ENCODE peak calls at places on chromosomes 1 and 21, in seven cellular contexts. I is effector memory CD8-positive, alpha-beta T cell; B is activated CD8-positive, alpha-beta memory T cell treated with anti-CD3 and anti-CD28 coated beads for 4 hours; U is foreskin melanocyte; R is H54; T is T follicular helper cell; L is mammary epithelial cell. H is an unnamed sample.

GRCh38 chr1:181324797-181325616 is 158.3 kb upstream of the CACNA1E start:
- DNase-seq in B (peak; percentile 41), T (no peak), R (no peak), U (no peak), L (peak; percentile 69), I (no peak), H (no peak)

GRCh38 chr21:17463441-17463840 is 49.4 kb upstream of the CXADR start:
- DNase-seq in B (no peak), T (no peak), U (peak; percentile 84), R (no peak), L (peak; percentile 71), I (no peak), H (peak; percentile 86)

GRCh38 chr1:26922901-26923300 is 1.4 kb downstream of the NUDC start:
- DNase-seq in R (no peak), B (no peak), I (no peak), L (no peak), T (no peak), U (no peak), H (no peak)

GRCh38 chr1:173477286-173478098 is at the start of gene PRDX6:
- DNase-seq in U (peak; percentile 64), T (peak; percentile 80), I (peak; percentile 75), R (peak; percentile 68), L (no peak), B (peak; percentile 73), H (peak; percentile 77)

GRCh38 chr1:5312299-5312686 is 657.9 kb downstream of the AJAP1 start:
- DNase-seq in L (no peak), R (no peak), T (no peak), U (no peak), I (no peak), B (no peak), H (no peak)

GRCh38 chr1:44723496-44724407 is 7.2 kb downstream of the RNU5D-1 start:
- DNase-seq in T (no peak), I (no peak), B (no peak), R (no peak), U (no peak), L (no peak), H (no peak)

GRCh38 chr1:27993241-27993640 is 33.5 kb downstream of the XKR8 start:
- DNase-seq in R (no peak), B (no peak), I (no peak), T (no peak), L (no peak), U (no peak), H (no peak)

GRCh38 chr21:36792505-36792967 is 93.6 kb downstream of the SIM2 start:
- DNase-seq in U (no peak), T (no peak), R (peak; percentile 65), L (peak; percentile 92), B (no peak), I (no peak), H (no peak)

GRCh38 chr21:15007716-15008296 is 57.0 kb downstream of the NRIP1 start:
- DNase-seq in B (no peak), R (no peak), L (no peak), T (no peak), U (no peak), I (no peak), H (no peak)

GRCh38 chr1:58401991-58402390 is 144.5 kb downstream of the OMA1 start:
- DNase-seq in B (no peak), L (no peak), U (no peak), I (no peak), T (no peak), R (no peak), H (no peak)

GRCh38 chr1:40872266-40872665 is 10.1 kb upstream of the CITED4 start:
- DNase-seq in I (no peak), L (no peak), T (no peak), B (no peak), R (no peak), U (no peak), H (no peak)

GRCh38 chr1:26998319-26999300 is 5.1 kb downstream of the TRNP1 start:
- DNase-seq in I (no peak), T (no peak), R (no peak), B (no peak), L (peak; percentile 90), U (no peak), H (no peak)

GRCh38 chr1:77039739-77040138 is 172.5 kb downstream of the ST6GALNAC5 start:
- DNase-seq in I (no peak), B (no peak), L (peak; percentile 95), R (peak; percentile 74), T (no peak), U (no peak), H (no peak)

GRCh38 chr1:211813590-211813989 is 17.0 kb downstream of the LPGAT1 start:
- DNase-seq in U (no peak), L (peak; percentile 58), B (no peak), I (no peak), R (no peak), T (no peak), H (no peak)

GRCh38 chr1:37498872-37499617 is 15.5 kb downstream of the MEAF6 start:
- DNase-seq in U (peak; percentile 57), T (no peak), B (no peak), L (peak; percentile 27), R (no peak), I (no peak), H (no peak)

GRCh38 chr1:19811206-19811851 is 3.8 kb downstream of the RNF186 start:
- DNase-seq in B (no peak), R (peak; percentile 34), I (peak; percentile 13), T (peak; percentile 17), L (no peak), U (no peak), H (peak; percentile 78)

GRCh38 chr1:236002025-236002390 is 62.9 kb downstream of the NID1 start:
- DNase-seq in T (no peak), B (no peak), U (no peak), I (no peak), R (no peak), L (no peak), H (no peak)

GRCh38 chr1:153262462-153263157 is 3.1 kb downstream of the LORICRIN start:
- DNase-seq in T (no peak), B (no peak), U (no peak), R (no peak), L (no peak), I (no peak), H (no peak)

GRCh38 chr1:111895456-111895855 is 94.0 kb downstream of the KCND3 start:
- DNase-seq in T (no peak), L (no peak), I (no peak), R (no peak), B (no peak), U (no peak), H (no peak)

GRCh38 chr1:206725053-206725963 is 40.6 kb downstream of the MAPKAPK2 start:
- DNase-seq in I (peak; percentile 63), L (no peak), B (no peak), U (peak; percentile 38), T (peak; percentile 52), R (peak; percentile 47), H (peak; percentile 72)

GRCh38 chr1:19735419-19736127 is 64.1 kb downstream of the TMCO4 start:
- DNase-seq in T (no peak), U (no peak), R (peak; percentile 80), L (peak; percentile 54), B (no peak), I (no peak), H (no peak)

GRCh38 chr21:42513151-42513984 is at the start of gene SLC37A1:
- DNase-seq in R (no peak), B (no peak), T (no peak), U (no peak), I (no peak), L (no peak), H (no peak)

GRCh38 chr1:14997646-14998276 is 155.8 kb upstream of the TMEM51 start:
- DNase-seq in L (no peak), R (no peak), B (no peak), T (no peak), U (no peak), I (no peak), H (no peak)

GRCh38 chr1:204780682-204781081 is 90.0 kb upstream of the NFASC start:
- DNase-seq in I (no peak), B (no peak), T (no peak), R (no peak), U (no peak), L (no peak), H (no peak)

GRCh38 chr1:32992489-32993214 is 28.0 kb upstream of the RNF19B start:
- DNase-seq in U (peak; percentile 56), T (no peak), R (peak; percentile 84), B (no peak), L (peak; percentile 100), I (peak; percentile 48), H (peak; percentile 63)

GRCh38 chr1:217847643-217848042 is 216.5 kb downstream of the SPATA17 start:
- DNase-seq in U (no peak), L (no peak), R (no peak), B (no peak), I (no peak), T (no peak), H (no peak)

GRCh38 chr1:60895167-60896124 is 186.9 kb upstream of the NFIA start:
- DNase-seq in R (no peak), U (no peak), I (no peak), T (no peak), B (no peak), L (no peak), H (no peak)

GRCh38 chr1:66334311-66334710 is 199.6 kb upstream of the SGIP1 start:
- DNase-seq in I (no peak), U (no peak), L (no peak), B (no peak), T (no peak), R (no peak), H (no peak)

GRCh38 chr1:68216088-68216487 is 16.2 kb downstream of the WLS start:
- DNase-seq in I (no peak), L (no peak), B (no peak), R (no peak), U (no peak), T (no peak), H (no peak)

GRCh38 chr1:201692307-201693018 is 136.5 kb upstream of the IPO9 start:
- DNase-seq in U (no peak), L (no peak), T (no peak), I (no peak), R (no peak), B (no peak), H (no peak)

GRCh38 chr1:65467536-65467935 is 47.1 kb downstream of the LEPR start:
- DNase-seq in U (no peak), T (no peak), R (no peak), L (peak; percentile 18), I (no peak), B (no peak), H (no peak)

GRCh38 chr1:201019321-201019977 is 4.1 kb downstream of the KIF21B start:
- DNase-seq in B (peak; percentile 78), T (peak; percentile 84), R (peak; percentile 92), I (peak; percentile 83), L (peak; percentile 25), U (no peak), H (peak; percentile 33)

GRCh38 chr1:59241909-59242308 is 55.0 kb upstream of the FGGY start:
- DNase-seq in B (no peak), I (no peak), T (no peak), L (no peak), R (no peak), U (no peak), H (no peak)

GRCh38 chr1:43233631-43234030 is 36.2 kb upstream of the TMEM125 start:
- DNase-seq in B (no peak), T (no peak), L (no peak), R (no peak), U (no peak), I (no peak), H (no peak)

GRCh38 chr1:208381481-208381880 is 137.3 kb upstream of the PLXNA2 start:
- DNase-seq in U (no peak), T (no peak), B (no peak), L (no peak), R (no peak), I (no peak), H (no peak)